ENCODE peak calls at places on chromosomes 16 and 17, in eight cellular contexts. M is lower leg skin, B is HCT116, A is pancreas, Y is cardiac fibroblast, V is IMR-90, L is thoracic aorta, H is foreskin fibroblast. W is an unnamed sample.

GRCh38 chr16:28292731-28293588 is 635 bp downstream of the SBK1 start:
- DNase-seq in V (no peak), Y (no peak), H (no peak), B (no peak), A (peak; percentile 64), L (no peak), M (no peak), W (no peak)

GRCh38 chr16:3158498-3159314 is 23.9 kb downstream of the ZNF213 start:
- DNase-seq in A (peak; percentile 89), H (peak; percentile 88), B (peak; percentile 88), L (peak; percentile 63), Y (peak; percentile 87), V (peak; percentile 83), M (peak; percentile 98), W (peak; percentile 91)

GRCh38 chr17:27989046-27989445 is 53.4 kb upstream of the NLK start:
- DNase-seq in V (no peak), A (no peak), L (no peak), H (no peak), B (no peak), M (no peak), Y (no peak), W (no peak)

GRCh38 chr16:65125871-65126270 is 4.0 kb upstream of the CDH11 start:
- DNase-seq in M (no peak), L (no peak), H (peak; percentile 38), A (no peak), V (peak; percentile 47), Y (peak; percentile 52), B (no peak), W (peak; percentile 94)

GRCh38 chr17:7356072-7356549 is 1.2 kb downstream of the TMEM95 start:
- DNase-seq in H (peak; percentile 81), V (peak; percentile 53), B (peak; percentile 83), L (no peak), A (peak; percentile 93), Y (peak; percentile 78), M (peak; percentile 96), W (peak; percentile 70)

GRCh38 chr16:54425681-54426549 is 139.3 kb upstream of the IRX3 start:
- DNase-seq in H (no peak), Y (no peak), V (no peak), A (no peak), M (peak; percentile 77), B (no peak), L (no peak), W (no peak)

GRCh38 chr16:27639588-27640276 is 89.8 kb downstream of the KATNIP start:
- DNase-seq in M (no peak), Y (peak; percentile 74), B (peak; percentile 21), H (peak; percentile 76), A (no peak), L (no peak), V (peak; percentile 65), W (peak; percentile 64)

GRCh38 chr17:32486091-32486700 is 597 bp upstream of the CDK5R1 start:
- DNase-seq in B (peak; percentile 43), V (peak; percentile 61), M (no peak), H (peak; percentile 89), L (peak; percentile 33), A (peak; percentile 88), Y (peak; percentile 76), W (peak; percentile 56)

GRCh38 chr17:75237100-75238014 is 24.0 kb downstream of the GGA3 start:
- DNase-seq in M (no peak), V (no peak), Y (no peak), B (no peak), L (no peak), A (no peak), H (no peak), W (no peak)

GRCh38 chr17:69943058-69943457 is 132.0 kb upstream of the KCNJ16 start:
- DNase-seq in Y (no peak), H (no peak), A (no peak), B (no peak), L (no peak), M (no peak), V (no peak), W (no peak)

GRCh38 chr17:37527249-37527851 is 37.7 kb downstream of the DUSP14 start:
- DNase-seq in H (peak; percentile 77), B (peak; percentile 38), A (no peak), M (peak; percentile 18), V (peak; percentile 70), L (no peak), Y (peak; percentile 66), W (peak; percentile 64)

GRCh38 chr16:12182202-12182601 is 205.7 kb downstream of the SNX29 start:
- DNase-seq in H (no peak), Y (no peak), M (no peak), B (no peak), A (no peak), L (no peak), V (no peak), W (no peak)

GRCh38 chr16:2751577-2752034 is 832 bp upstream of the SRRM2 start:
- DNase-seq in V (no peak), H (no peak), B (peak; percentile 60), Y (no peak), A (no peak), M (no peak), L (no peak), W (no peak)

GRCh38 chr16:48276102-48276501 is 28.8 kb upstream of the ABCC11 start:
- DNase-seq in B (no peak), L (no peak), M (no peak), Y (no peak), H (peak; percentile 10), A (no peak), V (peak; percentile 69), W (peak; percentile 58)

GRCh38 chr17:70313450-70313849 is 144.1 kb downstream of the KCNJ2 start:
- DNase-seq in M (no peak), Y (no peak), L (no peak), V (peak; percentile 86), B (no peak), A (no peak), H (peak; percentile 59), W (peak; percentile 1)

GRCh38 chr17:8126306-8127066 is 2.6 kb upstream of the HES7 start:
- DNase-seq in M (no peak), L (no peak), H (peak; percentile 73), B (no peak), A (peak; percentile 81), Y (peak; percentile 37), V (peak; percentile 52), W (peak; percentile 63)

GRCh38 chr17:48522990-48523389 is 7.8 kb downstream of the HOXB1 start:
- DNase-seq in H (no peak), M (no peak), B (no peak), L (no peak), Y (no peak), A (no peak), V (no peak), W (no peak)
- TF ChIP-seq CTCF in H (peak; percentile 30), M (no peak), B (peak; percentile 73), L (no peak), Y (peak; percentile 23), A (no peak), V (peak; percentile 44), W (peak; percentile 12)

GRCh38 chr17:48027322-48027981 is 10.1 kb downstream of the COPZ2 start:
- DNase-seq in H (no peak), Y (no peak), V (no peak), M (no peak), L (no peak), A (no peak), B (no peak), W (no peak)

GRCh38 chr17:48026503-48027321 is 10.9 kb downstream of the COPZ2 start:
- DNase-seq in V (peak; percentile 88), B (peak; percentile 90), M (peak; percentile 97), Y (peak; percentile 94), L (peak; percentile 56), H (peak; percentile 96), A (peak; percentile 82), W (peak; percentile 89)

GRCh38 chr17:48025040-48025903 is 12.3 kb downstream of the COPZ2 start:
- DNase-seq in Y (peak; percentile 98), M (peak; percentile 99), B (peak; percentile 98), A (peak; percentile 99), V (peak; percentile 96), L (peak; percentile 93), H (peak; percentile 98), W (peak; percentile 97)

GRCh38 chr17:48024149-48025039 is 13.2 kb downstream of the COPZ2 start:
- DNase-seq in A (no peak), L (no peak), H (peak; percentile 65), B (peak; percentile 74), M (peak; percentile 89), V (no peak), Y (peak; percentile 58), W (no peak)

GRCh38 chr17:48025904-48026502 is 11.6 kb downstream of the COPZ2 start:
- DNase-seq in B (no peak), L (peak; percentile 17), Y (no peak), H (peak; percentile 39), M (no peak), A (no peak), V (no peak), W (no peak)
- H3K4me3 ChIP-seq in B (peak overlapping the region; percentile 62), L (peak overlapping the region; percentile 74), Y (peak overlapping the region; percentile 50), H (peak overlapping the region; percentile 45), M (no peak overlapping the region), A (no peak overlapping the region), V (no peak overlapping the region), W (no peak overlapping the region)

GRCh38 chr16:87170310-87170709 is 146.9 kb downstream of the C16orf95 start:
- DNase-seq in Y (no peak), B (no peak), M (no peak), L (no peak), V (no peak), A (no peak), H (no peak), W (no peak)

GRCh38 chr16:87174061-87174460 is 143.1 kb downstream of the C16orf95 start:
- DNase-seq in Y (no peak), L (no peak), A (no peak), H (no peak), B (no peak), V (no peak), M (no peak), W (no peak)

GRCh38 chr16:87171723-87172122 is 145.5 kb downstream of the C16orf95 start:
- DNase-seq in B (no peak), H (no peak), Y (no peak), V (no peak), L (no peak), A (no peak), M (no peak), W (no peak)

GRCh38 chr16:87173294-87173883 is 143.8 kb downstream of the C16orf95 start:
- DNase-seq in B (no peak), M (no peak), H (no peak), Y (no peak), A (no peak), V (no peak), L (no peak), W (no peak)

GRCh38 chr16:87172632-87173031 is 144.6 kb downstream of the C16orf95 start:
- DNase-seq in Y (no peak), L (no peak), A (no peak), M (no peak), V (no peak), H (no peak), B (no peak), W (no peak)
- TF ChIP-seq CTCF in Y (peak; percentile 12), L (no peak), A (no peak), M (no peak), V (peak; percentile 14), H (peak; percentile 2), B (peak; percentile 50), W (peak; percentile 11)

DNA sequence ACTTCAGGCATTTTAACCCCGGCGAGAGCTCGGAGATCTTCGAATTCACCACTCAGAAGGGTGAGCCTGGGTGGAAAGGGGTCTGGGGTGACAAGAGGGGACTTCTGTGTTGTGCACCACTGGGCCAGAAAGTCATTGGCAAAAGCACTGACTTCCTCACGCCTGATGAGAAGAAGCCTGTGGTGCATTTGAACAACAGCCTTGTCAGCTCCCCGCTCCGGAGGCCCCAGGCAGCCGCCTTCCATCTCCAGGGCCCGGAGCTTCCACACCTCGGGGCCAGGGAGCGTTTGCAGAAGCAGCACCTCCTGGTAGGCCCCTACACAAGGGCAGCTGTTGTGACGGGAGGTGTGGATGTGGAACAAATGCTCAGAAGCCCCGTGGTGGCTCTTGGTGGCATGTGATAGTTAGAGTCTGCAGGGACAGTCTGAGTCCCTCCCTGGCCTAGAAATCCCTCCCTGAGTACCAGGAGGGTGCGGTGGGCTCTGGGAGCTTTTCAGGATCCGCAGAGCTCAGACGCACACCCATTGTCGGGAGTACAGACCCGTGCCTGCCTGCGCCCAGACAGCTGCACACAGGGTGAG is 9.7 kb downstream of the CACNG1 start:
- DNase-seq in Y (no peak), A (no peak), B (no peak), V (no peak), H (no peak), M (peak; percentile 72), L (no peak), W (no peak)
- H3K4me3 ChIP-seq in Y (no peak overlapping the region), A (no peak overlapping the region), B (no peak overlapping the region), V (no peak overlapping the region), H (no peak overlapping the region), M (no peak overlapping the region), L (no peak overlapping the region), W (no peak overlapping the region)